ENCODE peak calls at places on chromosomes 1 and 21, in nine cellular contexts. W is uterus, E is NCI-H748 treated with DMSO at 0.1 percent for 48 hours, S is neural crest cell, K is Peyer's patch, D is Right ventricle myocardium superior, N is putamen, V is PC-9, L is AG09309. I is an unnamed sample.

GRCh38 chr1:111476761-111477309 is 3.1 kb downstream of the C1orf162 start:
- DNase-seq in W (no peak), E (no peak), S (no peak), K (peak; percentile 68), D (no peak), N (no peak), V (no peak), L (no peak), I (peak; percentile 22)

GRCh38 chr1:244049969-244050834 is 881 bp upstream of the ZBTB18 start:
- DNase-seq in W (no peak), E (no peak), S (no peak), K (peak; percentile 69), D (no peak), N (peak; percentile 50), V (no peak), L (no peak), I (no peak)

GRCh38 chr1:181930187-181930586 is 131.3 kb downstream of the ZNF648 start:
- DNase-seq in W (no peak), E (no peak), S (no peak), K (no peak), D (no peak), N (no peak), V (no peak), L (no peak), I (no peak)

GRCh38 chr21:32426066-32426465 is 13.6 kb downstream of the EVA1C start:
- DNase-seq in W (no peak), E (no peak), S (no peak), K (no peak), D (no peak), N (no peak), V (no peak), L (no peak), I (no peak)

GRCh38 chr1:23657659-23658275 is 33.8 kb upstream of the RPL11 start:
- DNase-seq in W (no peak), E (peak; percentile 3), S (peak; percentile 74), K (peak; percentile 65), D (peak; percentile 74), N (no peak), V (no peak), L (no peak), I (peak; percentile 23)

GRCh38 chr1:19360026-19360813 is 48.1 kb downstream of the SLC66A1 start:
- DNase-seq in W (no peak), E (no peak), S (no peak), K (no peak), D (peak; percentile 24), N (no peak), V (no peak), L (no peak), I (no peak)

GRCh38 chr1:213082778-213083445 is 31.9 kb downstream of the RPS6KC1 start:
- DNase-seq in W (no peak), E (no peak), S (no peak), K (no peak), D (no peak), N (no peak), V (no peak), L (no peak), I (no peak)

GRCh38 chr1:60972841-60973364 is 109.5 kb upstream of the NFIA start:
- DNase-seq in W (no peak), E (no peak), S (no peak), K (no peak), D (no peak), N (no peak), V (peak; percentile 66), L (peak; percentile 49), I (no peak)

I was measured in T-cell.